ENCODE peak calls at places on chromosome 3, in nine cellular contexts. One of them, this sample, is unnamed.

GRCh38 chr3:118097226-118097625 is 937.4 kb downstream of the IGSF11 start:
- DNase-seq in right lobe of liver: no peak
- DNase-seq in OCI-LY7: no peak
- DNase-seq in cardiac muscle cell: no peak
- DNase-seq in tibial nerve: no peak
- DNase-seq in HFF-Myc: no peak
- DNase-seq in transverse colon: no peak
- DNase-seq in RWPE1: no peak
- DNase-seq in cardiac fibroblast: no peak
- DNase-seq in this sample: no peak

GRCh38 chr3:177177670-177178295 is 19.5 kb downstream of the TBL1XR1 start:
- DNase-seq in right lobe of liver: no peak
- DNase-seq in RWPE1: peak
- DNase-seq in HFF-Myc: no peak
- DNase-seq in transverse colon: peak
- DNase-seq in OCI-LY7: no peak
- DNase-seq in cardiac fibroblast: no peak
- DNase-seq in tibial nerve: no peak
- DNase-seq in cardiac muscle cell: no peak
- DNase-seq in this sample: no peak

GRCh38 chr3:99586680-99587079 is 51.7 kb upstream of the COL8A1 start:
- DNase-seq in cardiac muscle cell: no peak
- DNase-seq in transverse colon: no peak
- DNase-seq in RWPE1: no peak
- DNase-seq in tibial nerve: no peak
- DNase-seq in right lobe of liver: no peak
- DNase-seq in cardiac fibroblast: peak
- DNase-seq in HFF-Myc: no peak
- DNase-seq in OCI-LY7: no peak
- DNase-seq in this sample: no peak

GRCh38 chr3:119294889-119295769 is 946 bp downstream of the ARHGAP31 start:
- DNase-seq in OCI-LY7: peak
- DNase-seq in cardiac fibroblast: peak
- DNase-seq in RWPE1: peak
- DNase-seq in HFF-Myc: no peak
- DNase-seq in cardiac muscle cell: peak
- DNase-seq in transverse colon: peak
- DNase-seq in tibial nerve: peak
- DNase-seq in right lobe of liver: no peak
- DNase-seq in this sample: peak

GRCh38 chr3:174198199-174198598 is 660.9 kb upstream of the NAALADL2 start:
- DNase-seq in OCI-LY7: no peak
- DNase-seq in right lobe of liver: no peak
- DNase-seq in HFF-Myc: no peak
- DNase-seq in RWPE1: no peak
- DNase-seq in tibial nerve: no peak
- DNase-seq in cardiac muscle cell: no peak
- DNase-seq in cardiac fibroblast: peak
- DNase-seq in transverse colon: no peak
- DNase-seq in this sample: no peak

GRCh38 chr3:14510838-14511622 is 29.1 kb downstream of the GRIP2 start:
- DNase-seq in transverse colon: no peak
- DNase-seq in cardiac fibroblast: no peak
- DNase-seq in RWPE1: no peak
- DNase-seq in right lobe of liver: peak
- DNase-seq in HFF-Myc: no peak
- DNase-seq in OCI-LY7: no peak
- DNase-seq in cardiac muscle cell: no peak
- DNase-seq in tibial nerve: no peak
- DNase-seq in this sample: no peak

GRCh38 chr3:104596551-104596950 is 770.2 kb upstream of the ALCAM start:
- DNase-seq in tibial nerve: peak
- DNase-seq in RWPE1: peak
- DNase-seq in OCI-LY7: peak
- DNase-seq in right lobe of liver: no peak
- DNase-seq in transverse colon: no peak
- DNase-seq in cardiac fibroblast: peak
- DNase-seq in HFF-Myc: peak
- DNase-seq in cardiac muscle cell: peak
- DNase-seq in this sample: peak

GRCh38 chr3:65678480-65678879 is 360.2 kb downstream of the MAGI1 start:
- DNase-seq in cardiac muscle cell: no peak
- DNase-seq in RWPE1: no peak
- DNase-seq in right lobe of liver: no peak
- DNase-seq in transverse colon: no peak
- DNase-seq in cardiac fibroblast: no peak
- DNase-seq in tibial nerve: no peak
- DNase-seq in HFF-Myc: no peak
- DNase-seq in OCI-LY7: no peak
- DNase-seq in this sample: no peak

GRCh38 chr3:52240059-52240885 is 1.3 kb upstream of the TWF2 start:
- DNase-seq in right lobe of liver: peak
- DNase-seq in RWPE1: peak
- DNase-seq in OCI-LY7: peak
- DNase-seq in HFF-Myc: peak
- DNase-seq in tibial nerve: peak
- DNase-seq in transverse colon: peak
- DNase-seq in cardiac muscle cell: no peak
- DNase-seq in cardiac fibroblast: peak
- DNase-seq in this sample: peak

GRCh38 chr3:52240886-52241244 is 1.9 kb upstream of the TWF2 start:
- DNase-seq in RWPE1: no peak
- DNase-seq in cardiac muscle cell: no peak
- DNase-seq in tibial nerve: no peak
- DNase-seq in HFF-Myc: no peak
- DNase-seq in transverse colon: no peak
- DNase-seq in right lobe of liver: no peak
- DNase-seq in cardiac fibroblast: no peak
- DNase-seq in OCI-LY7: no peak
- DNase-seq in this sample: no peak

GRCh38 chr3:52238193-52238760 is 681 bp downstream of the TWF2 start:
- DNase-seq in cardiac muscle cell: no peak
- DNase-seq in right lobe of liver: no peak
- DNase-seq in tibial nerve: no peak
- DNase-seq in RWPE1: no peak
- DNase-seq in OCI-LY7: no peak
- DNase-seq in HFF-Myc: no peak
- DNase-seq in cardiac fibroblast: no peak
- DNase-seq in transverse colon: no peak
- DNase-seq in this sample: no peak

GRCh38 chr3:52237659-52238172 is 1.2 kb downstream of the TWF2 start:
- DNase-seq in HFF-Myc: peak
- DNase-seq in RWPE1: peak
- DNase-seq in cardiac muscle cell: no peak
- DNase-seq in cardiac fibroblast: peak
- DNase-seq in transverse colon: peak
- DNase-seq in tibial nerve: peak
- DNase-seq in right lobe of liver: peak
- DNase-seq in OCI-LY7: no peak
- DNase-seq in this sample: no peak

GRCh38 chr3:52238761-52239701 is at the start of gene TWF2:
- DNase-seq in transverse colon: peak
- DNase-seq in tibial nerve: peak
- DNase-seq in cardiac fibroblast: peak
- DNase-seq in right lobe of liver: peak
- DNase-seq in cardiac muscle cell: peak
- DNase-seq in HFF-Myc: no peak
- DNase-seq in OCI-LY7: peak
- DNase-seq in RWPE1: peak
- DNase-seq in this sample: peak
- TF ChIP-seq CTCF in transverse colon: peak
- TF ChIP-seq CTCF in tibial nerve: peak
- TF ChIP-seq CTCF in cardiac fibroblast: peak
- TF ChIP-seq CTCF in right lobe of liver: peak
- TF ChIP-seq CTCF in cardiac muscle cell: peak
- TF ChIP-seq CTCF in HFF-Myc: peak
- TF ChIP-seq CTCF in OCI-LY7: peak
- TF ChIP-seq CTCF in RWPE1: peak
- TF ChIP-seq CTCF in this sample: peak

GRCh38 chr3:151430821-151431484 is 29.9 kb downstream of the IGSF10 start:
- DNase-seq in right lobe of liver: no peak
- DNase-seq in transverse colon: no peak
- DNase-seq in cardiac fibroblast: peak
- DNase-seq in OCI-LY7: no peak
- DNase-seq in RWPE1: no peak
- DNase-seq in HFF-Myc: no peak
- DNase-seq in tibial nerve: no peak
- DNase-seq in cardiac muscle cell: no peak
- DNase-seq in this sample: no peak

GRCh38 chr3:151437047-151437446 is 23.8 kb downstream of the IGSF10 start:
- DNase-seq in HFF-Myc: no peak
- DNase-seq in cardiac fibroblast: no peak
- DNase-seq in transverse colon: no peak
- DNase-seq in tibial nerve: no peak
- DNase-seq in OCI-LY7: no peak
- DNase-seq in RWPE1: no peak
- DNase-seq in cardiac muscle cell: no peak
- DNase-seq in right lobe of liver: no peak
- DNase-seq in this sample: no peak

GRCh38 chr3:151434151-151434890 is 26.5 kb downstream of the IGSF10 start:
- DNase-seq in HFF-Myc: peak
- DNase-seq in cardiac fibroblast: peak
- DNase-seq in cardiac muscle cell: no peak
- DNase-seq in RWPE1: peak
- DNase-seq in transverse colon: no peak
- DNase-seq in tibial nerve: no peak
- DNase-seq in right lobe of liver: no peak
- DNase-seq in OCI-LY7: no peak
- DNase-seq in this sample: no peak

GRCh38 chr3:151431940-151432339 is 28.9 kb downstream of the IGSF10 start:
- DNase-seq in HFF-Myc: no peak
- DNase-seq in cardiac fibroblast: peak
- DNase-seq in RWPE1: no peak
- DNase-seq in right lobe of liver: no peak
- DNase-seq in OCI-LY7: no peak
- DNase-seq in tibial nerve: no peak
- DNase-seq in cardiac muscle cell: peak
- DNase-seq in transverse colon: no peak
- DNase-seq in this sample: no peak

DNA sequence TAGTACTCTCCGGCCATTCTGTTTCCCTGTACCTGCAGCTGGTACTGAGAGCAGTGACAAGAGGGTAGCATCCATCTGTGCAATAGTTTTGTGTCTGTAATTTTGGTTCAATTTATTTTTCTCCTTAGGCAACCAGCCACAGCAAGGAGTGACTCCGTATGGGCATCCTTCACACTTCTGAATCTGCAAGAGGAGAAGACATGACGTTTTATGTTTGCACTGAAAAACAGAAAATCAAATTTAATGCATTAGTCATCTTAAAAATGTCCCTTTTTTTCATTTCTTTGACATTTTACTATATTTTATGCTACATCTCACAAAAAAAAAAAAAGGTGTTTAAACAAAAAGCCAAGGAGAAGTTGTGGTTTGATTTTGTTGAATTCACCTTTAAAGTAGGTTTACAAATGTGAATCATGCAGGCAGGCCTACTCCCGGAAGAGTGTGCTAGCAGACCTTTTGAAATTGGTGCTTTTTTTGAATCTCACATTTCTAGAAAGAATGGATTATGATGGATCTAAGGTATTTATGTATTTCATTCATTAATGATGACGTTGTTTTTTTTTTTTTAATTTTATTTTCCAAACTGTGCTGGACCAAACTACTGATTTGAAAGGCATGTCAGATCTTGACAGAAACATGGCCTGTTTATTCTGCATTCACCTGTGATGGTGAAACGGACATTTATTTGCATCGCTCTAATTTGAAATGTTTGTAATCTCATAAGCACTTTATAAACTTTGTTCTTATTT is 28.1 kb downstream of the IGSF10 start:
- DNase-seq in RWPE1: no peak
- DNase-seq in cardiac fibroblast: no peak
- DNase-seq in HFF-Myc: no peak
- DNase-seq in tibial nerve: no peak
- DNase-seq in transverse colon: no peak
- DNase-seq in cardiac muscle cell: no peak
- DNase-seq in right lobe of liver: no peak
- DNase-seq in OCI-LY7: no peak
- DNase-seq in this sample: no peak
- TF ChIP-seq CTCF in RWPE1: no peak
- TF ChIP-seq CTCF in cardiac fibroblast: no peak
- TF ChIP-seq CTCF in HFF-Myc: no peak
- TF ChIP-seq CTCF in tibial nerve: no peak
- TF ChIP-seq CTCF in transverse colon: no peak
- TF ChIP-seq CTCF in cardiac muscle cell: no peak
- TF ChIP-seq CTCF in right lobe of liver: no peak
- TF ChIP-seq CTCF in OCI-LY7: no peak
- TF ChIP-seq CTCF in this sample: no peak

GRCh38 chr3:55630921-55631299 is 143.8 kb upstream of the WNT5A start:
- DNase-seq in RWPE1: no peak
- DNase-seq in HFF-Myc: no peak
- DNase-seq in right lobe of liver: no peak
- DNase-seq in transverse colon: no peak
- DNase-seq in cardiac muscle cell: no peak
- DNase-seq in tibial nerve: no peak
- DNase-seq in cardiac fibroblast: no peak
- DNase-seq in OCI-LY7: no peak
- DNase-seq in this sample: no peak

GRCh38 chr3:55636300-55637195 is 149.4 kb upstream of the WNT5A start:
- DNase-seq in HFF-Myc: no peak
- DNase-seq in tibial nerve: no peak
- DNase-seq in OCI-LY7: no peak
- DNase-seq in cardiac fibroblast: no peak
- DNase-seq in cardiac muscle cell: no peak
- DNase-seq in RWPE1: no peak
- DNase-seq in transverse colon: peak
- DNase-seq in right lobe of liver: peak
- DNase-seq in this sample: no peak

GRCh38 chr3:55631766-55632331 is 144.7 kb upstream of the WNT5A start:
- DNase-seq in cardiac fibroblast: no peak
- DNase-seq in OCI-LY7: peak
- DNase-seq in right lobe of liver: no peak
- DNase-seq in transverse colon: no peak
- DNase-seq in tibial nerve: no peak
- DNase-seq in RWPE1: no peak
- DNase-seq in HFF-Myc: no peak
- DNase-seq in cardiac muscle cell: no peak
- DNase-seq in this sample: no peak

GRCh38 chr3:55633333-55633732 is 146.2 kb upstream of the WNT5A start:
- DNase-seq in cardiac fibroblast: no peak
- DNase-seq in HFF-Myc: no peak
- DNase-seq in tibial nerve: no peak
- DNase-seq in transverse colon: no peak
- DNase-seq in RWPE1: no peak
- DNase-seq in cardiac muscle cell: no peak
- DNase-seq in OCI-LY7: no peak
- DNase-seq in right lobe of liver: no peak
- DNase-seq in this sample: no peak

DNA sequence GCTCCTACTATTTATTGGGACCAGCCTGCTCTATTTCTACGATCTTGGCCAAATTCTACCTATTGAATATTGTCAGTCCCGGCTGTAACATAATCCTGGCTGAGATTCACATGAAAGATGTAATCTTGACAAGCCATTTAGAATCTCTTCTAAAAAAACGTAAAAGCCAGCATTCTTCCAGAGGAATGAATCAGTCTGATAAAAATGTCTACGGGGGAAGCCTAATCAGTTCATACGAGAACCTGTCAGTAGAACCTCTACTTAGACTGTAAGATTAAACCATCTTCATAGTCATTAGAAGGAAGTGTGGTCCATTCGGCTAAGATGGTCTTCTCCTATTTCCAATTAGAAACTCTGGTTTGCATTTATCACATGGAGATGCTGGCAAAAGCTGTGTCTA is 147.2 kb upstream of the WNT5A start:
- DNase-seq in transverse colon: no peak
- DNase-seq in cardiac muscle cell: no peak
- DNase-seq in cardiac fibroblast: no peak
- DNase-seq in tibial nerve: no peak
- DNase-seq in HFF-Myc: no peak
- DNase-seq in RWPE1: no peak
- DNase-seq in OCI-LY7: no peak
- DNase-seq in right lobe of liver: no peak
- DNase-seq in this sample: no peak
- TF ChIP-seq CTCF in transverse colon: no peak
- TF ChIP-seq CTCF in cardiac muscle cell: no peak
- TF ChIP-seq CTCF in cardiac fibroblast: no peak
- TF ChIP-seq CTCF in tibial nerve: no peak
- TF ChIP-seq CTCF in HFF-Myc: no peak
- TF ChIP-seq CTCF in RWPE1: no peak
- TF ChIP-seq CTCF in OCI-LY7: no peak
- TF ChIP-seq CTCF in right lobe of liver: no peak
- TF ChIP-seq CTCF in this sample: no peak

GRCh38 chr3:48558446-48559134 is 2.0 kb upstream of the PFKFB4 start:
- DNase-seq in transverse colon: peak
- DNase-seq in tibial nerve: peak
- DNase-seq in cardiac fibroblast: no peak
- DNase-seq in right lobe of liver: peak
- DNase-seq in HFF-Myc: no peak
- DNase-seq in RWPE1: no peak
- DNase-seq in cardiac muscle cell: no peak
- DNase-seq in OCI-LY7: no peak
- DNase-seq in this sample: no peak

GRCh38 chr3:48560648-48561018 is 2.9 kb downstream of the UCN2 start:
- DNase-seq in cardiac fibroblast: no peak
- DNase-seq in HFF-Myc: no peak
- DNase-seq in cardiac muscle cell: peak
- DNase-seq in right lobe of liver: no peak
- DNase-seq in tibial nerve: no peak
- DNase-seq in OCI-LY7: no peak
- DNase-seq in transverse colon: no peak
- DNase-seq in RWPE1: no peak
- DNase-seq in this sample: no peak

GRCh38 chr3:48563382-48563918 is at the start of gene UCN2:
- DNase-seq in cardiac muscle cell: no peak
- DNase-seq in HFF-Myc: no peak
- DNase-seq in right lobe of liver: no peak
- DNase-seq in tibial nerve: no peak
- DNase-seq in transverse colon: no peak
- DNase-seq in OCI-LY7: no peak
- DNase-seq in cardiac fibroblast: peak
- DNase-seq in RWPE1: no peak
- DNase-seq in this sample: no peak

GRCh38 chr3:48562367-48563095 is 1.1 kb downstream of the UCN2 start:
- DNase-seq in tibial nerve: no peak
- DNase-seq in HFF-Myc: no peak
- DNase-seq in cardiac fibroblast: no peak
- DNase-seq in OCI-LY7: no peak
- DNase-seq in cardiac muscle cell: no peak
- DNase-seq in transverse colon: no peak
- DNase-seq in right lobe of liver: peak
- DNase-seq in RWPE1: no peak
- DNase-seq in this sample: no peak

GRCh38 chr3:48561045-48561736 is 2.4 kb downstream of the UCN2 start:
- DNase-seq in HFF-Myc: no peak
- DNase-seq in cardiac muscle cell: peak
- DNase-seq in transverse colon: peak
- DNase-seq in RWPE1: no peak
- DNase-seq in tibial nerve: no peak
- DNase-seq in cardiac fibroblast: peak
- DNase-seq in OCI-LY7: peak
- DNase-seq in right lobe of liver: no peak
- DNase-seq in this sample: peak
- TF ChIP-seq CTCF in HFF-Myc: peak
- TF ChIP-seq CTCF in cardiac muscle cell: peak
- TF ChIP-seq CTCF in transverse colon: peak
- TF ChIP-seq CTCF in RWPE1: no peak
- TF ChIP-seq CTCF in tibial nerve: no peak
- TF ChIP-seq CTCF in cardiac fibroblast: peak
- TF ChIP-seq CTCF in OCI-LY7: no peak
- TF ChIP-seq CTCF in right lobe of liver: no peak
- TF ChIP-seq CTCF in this sample: peak